ENCODE peak calls at places on chromosomes 5 and 9, in nine cellular contexts. N, B, V, G, H, K, D, Z and I are unnamed samples.

GRCh38 chr9:71446499-71447411 is 321.6 kb downstream of the CEMIP2 start:
- DNase-seq in N (peak; percentile 68), B (peak; percentile 60), V (no peak), G (peak; percentile 16), H (peak; percentile 27), K (peak; percentile 62), D (peak; percentile 65), Z (no peak), I (no peak)

GRCh38 chr5:27516437-27516836 is 478.1 kb upstream of the CDH9 start:
- DNase-seq in N (no peak), B (no peak), V (no peak), G (no peak), H (no peak), K (no peak), D (no peak), Z (no peak), I (no peak)

GRCh38 chr9:137724114-137724445 is 105.3 kb downstream of the EHMT1 start:
- DNase-seq in N (no peak), B (peak; percentile 54), V (no peak), G (no peak), H (no peak), K (peak; percentile 33), D (no peak), Z (peak; percentile 54), I (no peak)

GRCh38 chr5:109701779-109702178 is 12.1 kb downstream of the MAN2A1 start:
- DNase-seq in N (no peak), B (peak; percentile 14), V (no peak), G (no peak), H (no peak), K (no peak), D (no peak), Z (no peak), I (no peak)

GRCh38 chr9:16884373-16884772 is 13.9 kb upstream of the BNC2 start:
- DNase-seq in N (no peak), B (no peak), V (no peak), G (no peak), H (no peak), K (no peak), D (no peak), Z (no peak), I (no peak)

GRCh38 chr5:112691341-112691685 is 46.4 kb upstream of the APC start:
- DNase-seq in N (no peak), B (no peak), V (no peak), G (no peak), H (no peak), K (no peak), D (no peak), Z (no peak), I (no peak)

GRCh38 chr9:36023260-36024048 is 13.3 kb upstream of the RECK start:
- DNase-seq in N (peak; percentile 69), B (peak; percentile 82), V (peak; percentile 52), G (peak; percentile 31), H (peak; percentile 70), K (peak; percentile 65), D (peak; percentile 69), Z (peak; percentile 74), I (peak; percentile 44)

GRCh38 chr5:170218730-170219129 is 14.1 kb upstream of the C5orf58 start:
- DNase-seq in N (no peak), B (no peak), V (no peak), G (no peak), H (no peak), K (no peak), D (no peak), Z (no peak), I (no peak)

GRCh38 chr9:136297016-136297691 is 6.7 kb downstream of the CCDC187 start:
- DNase-seq in N (no peak), B (no peak), V (no peak), G (no peak), H (peak; percentile 89), K (peak; percentile 66), D (no peak), Z (peak; percentile 36), I (no peak)

GRCh38 chr9:23826120-23826629 is at the start of gene ELAVL2:
- DNase-seq in N (peak; percentile 90), B (peak; percentile 83), V (peak; percentile 89), G (peak; percentile 77), H (peak; percentile 65), K (peak; percentile 98), D (peak; percentile 23), Z (peak; percentile 76), I (no peak)

GRCh38 chr5:132221781-132222648 is 5.6 kb downstream of the P4HA2 start:
- DNase-seq in N (no peak), B (peak; percentile 67), V (peak; percentile 82), G (no peak), H (no peak), K (no peak), D (no peak), Z (no peak), I (no peak)
- TF ChIP-seq CTCF in N (peak; percentile 10), B (no peak), V (no peak), G (no peak), H (no peak), K (no peak), D (no peak), Z (no peak), I (no peak)

DNA sequence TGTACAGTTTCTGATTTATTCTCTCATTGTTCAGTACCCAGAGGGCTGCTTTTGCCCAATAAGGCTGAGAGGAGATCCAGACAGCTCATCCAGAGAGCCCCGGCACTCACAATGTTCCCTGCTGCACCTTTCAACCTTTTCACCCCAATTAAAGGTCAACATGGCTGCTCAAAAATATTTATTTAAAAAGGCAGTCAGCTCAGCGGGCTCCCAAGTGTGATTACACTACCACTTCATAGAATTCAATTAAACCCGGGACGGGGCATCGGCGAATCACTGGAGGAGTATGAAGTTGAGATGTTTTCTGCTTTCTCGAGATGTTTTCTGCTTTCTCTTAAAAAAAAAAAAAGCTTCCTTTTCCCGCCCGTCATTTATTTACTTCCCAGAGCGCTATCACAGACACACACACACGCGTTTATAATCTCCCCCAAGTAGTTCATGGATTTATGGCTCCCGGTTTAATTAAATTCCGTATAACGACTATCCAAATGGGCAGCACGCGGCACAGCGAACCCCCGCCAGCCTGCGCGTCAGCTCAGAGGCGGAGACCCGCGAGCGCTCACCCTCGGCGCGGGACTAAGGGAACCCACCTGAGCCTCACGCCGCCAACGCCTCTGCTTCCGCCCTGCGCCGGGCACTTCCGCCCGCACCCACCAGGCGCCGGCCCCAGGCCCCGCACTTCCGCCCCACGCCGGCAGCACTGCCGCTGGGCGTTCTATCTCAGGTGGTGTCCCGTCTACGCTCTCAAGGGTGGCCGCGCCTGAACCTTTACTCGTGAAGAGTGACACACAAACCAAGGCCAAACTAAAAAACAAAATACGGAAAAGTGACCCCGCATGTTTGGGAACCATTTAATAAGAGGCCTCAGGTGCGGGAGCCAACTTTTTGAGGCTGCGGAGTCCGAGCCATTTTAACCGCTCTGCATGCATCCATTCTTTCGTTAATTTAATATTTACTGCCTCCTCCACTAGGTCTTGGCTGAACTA is at the start of gene C5orf63:
- DNase-seq in N (peak; percentile 90), B (peak; percentile 35), V (peak; percentile 64), G (no peak), H (peak; percentile 62), K (peak; percentile 73), D (peak; percentile 86), Z (peak; percentile 65), I (peak; percentile 77)
- TF ChIP-seq CTCF in N (no peak), B (peak; percentile 11), V (no peak), G (no peak), H (peak; percentile 26), K (no peak), D (no peak), Z (peak; percentile 47), I (no peak)

DNA sequence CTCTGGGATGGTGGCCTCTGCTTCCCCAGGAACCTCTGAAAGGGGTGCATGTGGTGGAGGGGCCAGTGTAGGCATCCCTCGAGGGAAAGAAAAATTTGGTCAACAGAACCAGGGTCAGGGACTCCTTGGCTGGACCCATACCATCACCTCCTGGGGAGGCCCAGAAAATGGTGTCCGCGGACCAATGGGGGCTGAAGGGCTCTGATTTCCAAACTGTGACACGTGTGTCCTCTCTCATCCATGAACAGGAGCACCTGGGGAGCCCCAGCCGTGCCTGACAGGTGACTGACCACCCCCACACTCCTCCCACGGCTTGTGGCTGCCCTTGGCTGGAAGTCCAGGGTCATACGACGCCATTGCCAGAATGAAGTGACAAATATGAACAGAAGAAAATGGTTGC is 3.9 kb downstream of the FCN2 start:
- DNase-seq in N (no peak), B (no peak), V (no peak), G (no peak), H (no peak), K (no peak), D (no peak), Z (peak; percentile 10), I (no peak)
- TF ChIP-seq CTCF in N (no peak), B (no peak), V (no peak), G (no peak), H (no peak), K (no peak), D (no peak), Z (no peak), I (no peak)

DNA sequence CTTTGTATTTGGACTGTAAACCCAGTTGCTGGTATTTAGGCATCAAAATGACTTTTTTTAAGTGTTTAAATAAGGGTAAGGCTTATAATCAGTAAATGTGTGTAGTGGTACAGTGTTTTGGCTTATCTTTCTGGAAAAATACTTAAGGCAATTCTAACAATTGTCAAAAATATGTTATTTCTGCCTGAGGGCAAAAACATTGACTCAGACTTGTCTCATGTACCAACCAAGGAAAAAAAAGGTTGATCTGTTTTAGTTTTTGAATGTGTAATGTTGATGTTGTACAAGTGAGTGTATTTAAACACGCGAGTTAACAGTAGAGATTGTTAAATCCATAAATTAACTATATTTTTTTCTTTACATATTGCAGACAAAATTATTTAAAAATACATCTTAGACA is 277.8 kb upstream of the TYRP1 start:
- DNase-seq in N (no peak), B (no peak), V (no peak), G (no peak), H (no peak), K (no peak), D (no peak), Z (no peak), I (no peak)
- TF ChIP-seq CTCF in N (no peak), B (no peak), V (no peak), G (no peak), H (no peak), K (no peak), D (no peak), Z (no peak), I (no peak)

GRCh38 chr9:37497320-37497719 is 11.6 kb downstream of the POLR1E start:
- DNase-seq in N (no peak), B (no peak), V (no peak), G (no peak), H (no peak), K (no peak), D (no peak), Z (no peak), I (no peak)

GRCh38 chr9:37491939-37492338 is 6.2 kb downstream of the POLR1E start:
- DNase-seq in N (no peak), B (no peak), V (no peak), G (no peak), H (no peak), K (no peak), D (no peak), Z (no peak), I (no peak)

GRCh38 chr9:37498457-37498856 is 12.7 kb downstream of the POLR1E start:
- DNase-seq in N (no peak), B (no peak), V (no peak), G (no peak), H (no peak), K (no peak), D (no peak), Z (no peak), I (no peak)

GRCh38 chr9:37496020-37496419 is 10.3 kb downstream of the POLR1E start:
- DNase-seq in N (no peak), B (no peak), V (no peak), G (no peak), H (no peak), K (no peak), D (no peak), Z (no peak), I (no peak)

GRCh38 chr9:37495571-37495970 is 9.8 kb downstream of the POLR1E start:
- DNase-seq in N (no peak), B (no peak), V (no peak), G (no peak), H (no peak), K (no peak), D (no peak), Z (no peak), I (no peak)
- TF ChIP-seq CTCF in N (no peak), B (no peak), V (no peak), G (no peak), H (no peak), K (no peak), D (no peak), Z (no peak), I (no peak)